ENCODE peak calls at places on chromosomes 5 and 9, in seven cellular contexts. W is GM13977; I is EL; Q is sciatic nerve; Y is activated naive CD4-positive, alpha-beta T cell treated with Interleukin-2 at 50 U/mL for 16 hours; Z is NCI-H1092; U is caudate nucleus. X is an unnamed sample.

GRCh38 chr5:177225798-177226197 is 77.7 kb downstream of the RAB24 start:
- DNase-seq in U (no peak), Q (no peak), W (no peak), Y (no peak), Z (no peak), I (no peak), X (no peak)

GRCh38 chr5:134141346-134142050 is 27.0 kb downstream of the TCF7 start:
- DNase-seq in W (no peak), I (peak), U (no peak), Q (no peak), Z (no peak), Y (peak), X (peak)

GRCh38 chr5:128271859-128272446 is 188.4 kb downstream of the SLC12A2 start:
- DNase-seq in W (no peak), Z (no peak), U (no peak), I (peak), Q (no peak), Y (no peak), X (peak)

GRCh38 chr9:99239341-99240055 is 17.4 kb downstream of the SEC61B start:
- DNase-seq in W (no peak), Z (no peak), Q (no peak), U (no peak), I (peak), Y (no peak), X (peak)

GRCh38 chr5:134247411-134247810 is 21.5 kb upstream of the PPP2CA start:
- DNase-seq in Q (no peak), Y (no peak), Z (no peak), W (no peak), I (peak), U (no peak), X (peak)

GRCh38 chr5:96065577-96066385 is 104.1 kb upstream of the ELL2 start:
- DNase-seq in U (no peak), Q (no peak), W (no peak), I (no peak), Y (no peak), Z (no peak), X (no peak)

GRCh38 chr9:13034696-13035006 is 244.8 kb downstream of the MPDZ start:
- DNase-seq in Z (peak), I (no peak), Q (no peak), W (no peak), Y (no peak), U (no peak), X (no peak)

GRCh38 chr5:145689235-145689634 is 145.9 kb downstream of the PRELID2 start:
- DNase-seq in W (no peak), Y (no peak), Q (no peak), I (no peak), Z (no peak), U (no peak), X (no peak)

GRCh38 chr5:12392246-12392645 is 488.0 kb upstream of the CTNND2 start:
- DNase-seq in U (no peak), Z (no peak), W (no peak), Q (no peak), I (no peak), Y (no peak), X (no peak)

GRCh38 chr9:131773911-131774379 is 34.1 kb upstream of the RAPGEF1 start:
- DNase-seq in I (peak), U (no peak), W (peak), Z (no peak), Q (no peak), Y (no peak), X (peak)

GRCh38 chr9:91905958-91906585 is 44.0 kb downstream of the ROR2 start:
- DNase-seq in Z (no peak), I (no peak), Q (no peak), Y (peak), W (peak), U (no peak), X (no peak)

GRCh38 chr5:141637693-141638419 is 1.1 kb downstream of the RELL2 start:
- DNase-seq in W (peak), I (peak), U (peak), Y (peak), Z (no peak), Q (peak), X (no peak)

GRCh38 chr9:72863456-72864094 is 89.3 kb downstream of the ALDH1A1 start:
- DNase-seq in Q (no peak), W (no peak), Z (no peak), U (no peak), I (no peak), Y (no peak), X (no peak)

GRCh38 chr9:128166169-128166568 is 6.1 kb downstream of the BBLN start:
- DNase-seq in Y (no peak), U (no peak), I (no peak), Q (no peak), Z (no peak), W (no peak), X (no peak)

GRCh38 chr9:72983512-72984021 is 30.7 kb upstream of the ALDH1A1 start:
- DNase-seq in Q (no peak), U (no peak), W (no peak), I (peak), Z (no peak), Y (no peak), X (peak)

GRCh38 chr5:31530541-31531265 is 1.2 kb downstream of the DROSHA start:
- DNase-seq in Q (no peak), W (no peak), I (peak), U (no peak), Z (no peak), Y (no peak), X (peak)

GRCh38 chr9:16032799-16033198 is 480.0 kb downstream of the CCDC171 start:
- DNase-seq in W (no peak), Y (no peak), I (peak), Q (no peak), Z (no peak), U (no peak), X (peak)

GRCh38 chr9:91522496-91522895 is 98.9 kb upstream of the NFIL3 start:
- DNase-seq in Z (no peak), Q (no peak), I (no peak), U (no peak), Y (no peak), W (no peak), X (no peak)

GRCh38 chr9:91100878-91101450 is 260.8 kb downstream of the AUH start:
- DNase-seq in Y (no peak), Z (no peak), I (peak), Q (peak), W (no peak), U (no peak), X (no peak)

GRCh38 chr5:93151121-93151520 is 429.9 kb downstream of the NR2F1-AS1 start:
- DNase-seq in U (no peak), I (peak), Q (no peak), W (no peak), Z (no peak), Y (no peak), X (peak)

GRCh38 chr5:167614294-167615104 is 676.9 kb upstream of the WWC1 start:
- DNase-seq in U (no peak), Y (no peak), W (no peak), Q (no peak), Z (no peak), I (no peak), X (no peak)

GRCh38 chr9:69093471-69094103 is 58.0 kb downstream of the FXN start:
- DNase-seq in W (no peak), Y (no peak), Z (no peak), Q (no peak), U (no peak), I (no peak), X (no peak)

GRCh38 chr9:127311239-127311741 is 46.7 kb downstream of the GARNL3 start:
- DNase-seq in Q (no peak), Z (no peak), I (peak), W (peak), U (no peak), Y (peak), X (peak)

GRCh38 chr5:123000731-123001130 is 35.8 kb downstream of the PPIC start:
- DNase-seq in Z (no peak), I (no peak), Y (no peak), Q (no peak), U (no peak), W (no peak), X (no peak)

GRCh38 chr5:164153469-164154172 is 648.2 kb downstream of the MAT2B start:
- DNase-seq in Z (no peak), I (no peak), Y (no peak), Q (no peak), U (no peak), W (no peak), X (no peak)

GRCh38 chr9:97556036-97556720 is 54.7 kb downstream of the TMOD1 start:
- DNase-seq in Z (no peak), U (no peak), Q (peak), I (no peak), Y (no peak), W (no peak), X (no peak)

GRCh38 chr5:159452480-159453167 is 122.3 kb upstream of the IL12B start:
- DNase-seq in I (no peak), U (no peak), Y (no peak), Z (no peak), Q (no peak), W (no peak), X (no peak)

GRCh38 chr9:36640982-36641381 is 68.3 kb downstream of the MELK start:
- DNase-seq in W (no peak), Z (no peak), I (no peak), Q (no peak), U (no peak), Y (no peak), X (no peak)

GRCh38 chr9:31969552-31969951 is 414.9 kb upstream of the ACO1 start:
- DNase-seq in U (no peak), W (no peak), Q (no peak), Y (no peak), I (no peak), Z (no peak), X (no peak)

GRCh38 chr9:13113201-13113600 is 166.3 kb downstream of the MPDZ start:
- DNase-seq in Y (no peak), Q (no peak), I (peak), W (no peak), Z (no peak), U (no peak), X (peak)

GRCh38 chr9:134193912-134194535 is 29.7 kb upstream of the RNU6ATAC start:
- DNase-seq in Y (no peak), U (no peak), I (no peak), Z (no peak), Q (peak), W (no peak), X (no peak)

GRCh38 chr5:65989115-65989514 is 62.7 kb downstream of the ERBIN start:
- DNase-seq in Q (no peak), Z (no peak), U (no peak), Y (no peak), I (no peak), W (no peak), X (no peak)

GRCh38 chr9:128146591-128147120 is 2.6 kb upstream of the LCN2 start:
- DNase-seq in Y (no peak), I (no peak), W (no peak), Q (no peak), Z (no peak), U (no peak), X (no peak)

X was measured in HFFc6.